ENCODE peak calls at places on chromosome 1, in six cellular contexts. One of them, this sample, is unnamed.

GRCh38 chr1:79662596-79662995 is 656.1 kb upstream of the ADGRL4 start:
- DNase-seq in uterus: no peak
- DNase-seq in tibial nerve: no peak
- DNase-seq in tibial artery: no peak
- DNase-seq in A549: no peak
- DNase-seq in sigmoid colon: no peak
- DNase-seq in this sample: no peak

GRCh38 chr1:84192681-84193080 is 48.6 kb downstream of the PRKACB start:
- DNase-seq in tibial artery: no peak
- DNase-seq in sigmoid colon: no peak
- DNase-seq in A549: no peak
- DNase-seq in tibial nerve: no peak
- DNase-seq in uterus: no peak
- DNase-seq in this sample: no peak

GRCh38 chr1:31934706-31935629 is 3.2 kb downstream of the PTP4A2 start:
- DNase-seq in A549: peak; percentile 40
- DNase-seq in tibial artery: no peak
- DNase-seq in sigmoid colon: no peak
- DNase-seq in tibial nerve: no peak
- DNase-seq in uterus: no peak
- DNase-seq in this sample: no peak

GRCh38 chr1:173057984-173058383 is 7.2 kb upstream of the TNFSF18 start:
- DNase-seq in sigmoid colon: no peak
- DNase-seq in A549: no peak
- DNase-seq in uterus: no peak
- DNase-seq in tibial nerve: no peak
- DNase-seq in tibial artery: no peak
- DNase-seq in this sample: no peak

GRCh38 chr1:109925159-109925990 is 14.7 kb downstream of the CSF1 start:
- DNase-seq in tibial artery: no peak
- DNase-seq in sigmoid colon: no peak
- DNase-seq in uterus: peak; percentile 20
- DNase-seq in A549: no peak
- DNase-seq in tibial nerve: no peak
- DNase-seq in this sample: no peak

GRCh38 chr1:38579056-38579455 is 280.5 kb downstream of the RRAGC start:
- DNase-seq in tibial artery: no peak
- DNase-seq in tibial nerve: no peak
- DNase-seq in uterus: no peak
- DNase-seq in A549: no peak
- DNase-seq in sigmoid colon: peak; percentile 22
- DNase-seq in this sample: no peak

GRCh38 chr1:91201174-91201573 is 179.3 kb upstream of the ZNF644 start:
- DNase-seq in tibial nerve: no peak
- DNase-seq in uterus: no peak
- DNase-seq in A549: no peak
- DNase-seq in tibial artery: no peak
- DNase-seq in sigmoid colon: no peak
- DNase-seq in this sample: no peak

GRCh38 chr1:62437273-62437945 is 560 bp downstream of the USP1 start:
- DNase-seq in tibial artery: peak; percentile 77
- DNase-seq in sigmoid colon: peak; percentile 81
- DNase-seq in A549: no peak
- DNase-seq in tibial nerve: no peak
- DNase-seq in uterus: no peak
- DNase-seq in this sample: no peak

GRCh38 chr1:78370779-78371482 is 119.8 kb upstream of the PTGFR start:
- DNase-seq in A549: no peak
- DNase-seq in tibial artery: no peak
- DNase-seq in uterus: no peak
- DNase-seq in tibial nerve: no peak
- DNase-seq in sigmoid colon: no peak
- DNase-seq in this sample: no peak

GRCh38 chr1:201223852-201224670 is 33.4 kb downstream of the IGFN1 start:
- DNase-seq in A549: no peak
- DNase-seq in sigmoid colon: no peak
- DNase-seq in uterus: no peak
- DNase-seq in tibial nerve: no peak
- DNase-seq in tibial artery: no peak
- DNase-seq in this sample: peak; percentile 54

GRCh38 chr1:183655562-183656075 is 2.5 kb upstream of the APOBEC4 start:
- DNase-seq in tibial artery: peak; percentile 89
- DNase-seq in A549: peak; percentile 79
- DNase-seq in sigmoid colon: peak; percentile 91
- DNase-seq in tibial nerve: peak; percentile 97
- DNase-seq in uterus: peak; percentile 84
- DNase-seq in this sample: peak; percentile 89

GRCh38 chr1:40390857-40391256 is 17.3 kb downstream of the SMAP2 start:
- DNase-seq in tibial nerve: no peak
- DNase-seq in A549: no peak
- DNase-seq in sigmoid colon: no peak
- DNase-seq in uterus: no peak
- DNase-seq in tibial artery: no peak
- DNase-seq in this sample: no peak

GRCh38 chr1:40392206-40392605 is 18.7 kb downstream of the SMAP2 start:
- DNase-seq in uterus: no peak
- DNase-seq in tibial artery: no peak
- DNase-seq in A549: no peak
- DNase-seq in tibial nerve: no peak
- DNase-seq in sigmoid colon: no peak
- DNase-seq in this sample: no peak

GRCh38 chr1:40393173-40393572 is 19.6 kb downstream of the SMAP2 start:
- DNase-seq in tibial artery: no peak
- DNase-seq in sigmoid colon: no peak
- DNase-seq in uterus: no peak
- DNase-seq in tibial nerve: no peak
- DNase-seq in A549: no peak
- DNase-seq in this sample: no peak

GRCh38 chr1:40389871-40390560 is 16.5 kb downstream of the SMAP2 start:
- DNase-seq in A549: peak; percentile 7
- DNase-seq in sigmoid colon: peak; percentile 74
- DNase-seq in tibial nerve: peak; percentile 71
- DNase-seq in uterus: no peak
- DNase-seq in tibial artery: peak; percentile 76
- DNase-seq in this sample: no peak

DNA sequence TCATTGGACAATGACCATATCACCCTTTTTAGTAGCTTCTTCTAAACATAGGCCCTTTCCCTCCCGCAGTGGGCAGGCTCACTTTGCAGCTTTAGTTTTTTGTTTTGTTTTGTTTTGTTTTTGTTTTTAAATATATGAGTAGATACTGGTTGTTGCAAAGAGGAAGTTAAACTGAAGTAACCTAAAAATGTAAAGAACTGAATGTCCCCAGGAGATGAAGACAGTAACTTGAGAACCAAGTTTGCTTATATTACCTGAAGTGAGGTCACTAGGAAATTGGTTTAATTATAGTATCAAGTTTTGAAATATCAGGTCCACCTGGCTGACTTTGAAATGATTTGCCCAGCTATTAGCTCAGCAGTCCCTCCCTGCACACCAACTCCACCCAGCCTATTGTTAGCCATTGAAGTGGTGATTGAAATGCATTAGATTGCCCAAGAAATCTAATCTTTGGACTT is 18.2 kb downstream of the SMAP2 start:
- DNase-seq in uterus: no peak
- DNase-seq in tibial nerve: no peak
- DNase-seq in tibial artery: no peak
- DNase-seq in sigmoid colon: no peak
- DNase-seq in A549: no peak
- DNase-seq in this sample: no peak
- H3K4me3 ChIP-seq in uterus: no peak overlapping the region
- H3K4me3 ChIP-seq in tibial nerve: no peak overlapping the region
- H3K4me3 ChIP-seq in tibial artery: no peak overlapping the region
- H3K4me3 ChIP-seq in sigmoid colon: no peak overlapping the region
- H3K4me3 ChIP-seq in A549: no peak overlapping the region
- H3K4me3 ChIP-seq in this sample: no peak overlapping the region

GRCh38 chr1:93692001-93692400 is 10.4 kb upstream of the BCAR3 start:
- DNase-seq in A549: no peak
- DNase-seq in tibial nerve: no peak
- DNase-seq in tibial artery: no peak
- DNase-seq in uterus: no peak
- DNase-seq in sigmoid colon: peak; percentile 40
- DNase-seq in this sample: no peak

GRCh38 chr1:93690921-93691789 is 9.5 kb upstream of the BCAR3 start:
- DNase-seq in tibial nerve: no peak
- DNase-seq in uterus: no peak
- DNase-seq in A549: no peak
- DNase-seq in tibial artery: no peak
- DNase-seq in sigmoid colon: peak; percentile 46
- DNase-seq in this sample: no peak

GRCh38 chr1:93689521-93690223 is 8.0 kb upstream of the BCAR3 start:
- DNase-seq in uterus: no peak
- DNase-seq in tibial artery: no peak
- DNase-seq in sigmoid colon: no peak
- DNase-seq in tibial nerve: no peak
- DNase-seq in A549: no peak
- DNase-seq in this sample: no peak

GRCh38 chr1:93692451-93692861 is 10.8 kb upstream of the BCAR3 start:
- DNase-seq in sigmoid colon: no peak
- DNase-seq in uterus: no peak
- DNase-seq in tibial nerve: no peak
- DNase-seq in tibial artery: no peak
- DNase-seq in A549: peak; percentile 42
- DNase-seq in this sample: no peak

DNA sequence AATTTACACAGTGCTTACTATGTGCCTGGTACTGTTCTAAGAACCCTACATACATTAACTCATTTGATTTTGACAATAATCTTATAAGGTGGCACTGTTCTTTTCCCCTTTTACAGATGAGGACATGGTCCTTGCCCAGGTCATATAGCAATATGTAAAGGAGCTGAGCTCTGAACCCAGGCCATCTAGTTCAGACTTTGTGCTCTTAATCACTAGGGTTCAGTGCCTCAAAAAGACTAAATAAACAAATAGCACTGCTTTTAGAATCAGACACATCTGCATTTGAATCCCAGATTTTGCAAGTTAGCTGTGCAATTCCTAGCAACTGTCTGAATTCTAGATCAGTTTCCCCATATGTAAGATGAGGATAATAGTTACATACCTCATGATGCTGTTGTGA is 8.7 kb upstream of the BCAR3 start:
- DNase-seq in tibial artery: no peak
- DNase-seq in uterus: no peak
- DNase-seq in sigmoid colon: no peak
- DNase-seq in A549: no peak
- DNase-seq in tibial nerve: no peak
- DNase-seq in this sample: no peak
- H3K4me1 ChIP-seq in tibial artery: no peaks in the 10 kb centered on the region
- H3K4me1 ChIP-seq in uterus: no peaks in the 10 kb centered on the region
- H3K4me1 ChIP-seq in sigmoid colon: peaks cover 21% of the 10 kb centered on the region
- H3K4me1 ChIP-seq in A549: peaks cover 67% of the 10 kb centered on the region
- H3K4me1 ChIP-seq in tibial nerve: peaks cover 34% of the 10 kb centered on the region
- H3K4me1 ChIP-seq in this sample: no peaks in the 10 kb centered on the region

GRCh38 chr1:4048921-4049320 is 148.8 kb upstream of the C1orf174 start:
- DNase-seq in uterus: no peak
- DNase-seq in tibial nerve: no peak
- DNase-seq in sigmoid colon: no peak
- DNase-seq in A549: no peak
- DNase-seq in tibial artery: no peak
- DNase-seq in this sample: no peak
- H3K4me3 ChIP-seq in uterus: no peak overlapping the region
- H3K4me3 ChIP-seq in tibial nerve: no peak overlapping the region
- H3K4me3 ChIP-seq in sigmoid colon: no peak overlapping the region
- H3K4me3 ChIP-seq in A549: no peak overlapping the region
- H3K4me3 ChIP-seq in tibial artery: no peak overlapping the region
- H3K4me3 ChIP-seq in this sample: no peak overlapping the region

GRCh38 chr1:204091787-204092312 is 18.9 kb downstream of the SOX13 start:
- DNase-seq in uterus: no peak
- DNase-seq in tibial nerve: no peak
- DNase-seq in sigmoid colon: no peak
- DNase-seq in A549: no peak
- DNase-seq in tibial artery: no peak
- DNase-seq in this sample: no peak
- H3K4me1 ChIP-seq in uterus: peaks cover 54% of the 10 kb centered on the region
- H3K4me1 ChIP-seq in tibial nerve: peaks cover 95% of the 10 kb centered on the region
- H3K4me1 ChIP-seq in sigmoid colon: peaks cover 87% of the 10 kb centered on the region
- H3K4me1 ChIP-seq in A549: peaks cover 31% of the 10 kb centered on the region
- H3K4me1 ChIP-seq in tibial artery: peaks cover 9% of the 10 kb centered on the region
- H3K4me1 ChIP-seq in this sample: no peaks in the 10 kb centered on the region

DNA sequence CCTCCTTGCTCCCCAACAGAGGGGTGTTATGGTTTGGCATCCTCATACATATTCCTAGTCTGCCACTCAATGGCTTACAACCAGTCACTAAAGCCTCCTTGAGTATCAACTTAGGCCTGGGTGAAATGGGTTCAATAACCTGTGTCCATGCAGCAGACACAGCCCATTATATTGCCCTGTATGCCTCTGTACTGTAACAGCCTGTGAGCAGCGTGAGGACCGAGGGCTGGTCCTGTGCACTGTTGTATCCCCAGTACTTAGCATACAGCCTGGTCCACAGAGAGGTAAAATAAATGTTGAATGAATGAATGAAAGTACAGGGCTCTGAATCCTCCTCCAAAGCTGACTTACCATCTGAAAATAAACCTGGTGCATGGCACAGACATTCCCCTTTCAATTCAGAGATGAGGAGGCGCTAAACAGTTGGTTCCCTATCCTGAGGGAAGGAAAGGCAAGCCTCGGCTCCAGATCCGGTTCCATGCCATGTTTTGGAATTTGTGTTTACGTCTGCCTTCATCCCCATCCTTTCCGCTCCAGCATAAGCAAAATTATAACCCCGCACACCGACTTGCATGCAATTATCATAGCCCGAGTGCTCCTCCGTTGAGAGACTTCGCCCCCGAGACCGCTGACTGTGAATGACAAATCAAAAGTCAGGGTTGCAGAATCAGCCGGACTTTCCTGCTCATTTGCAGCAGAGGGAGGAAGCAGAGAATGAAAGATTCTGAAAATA is 45.0 kb upstream of the DNAJC6 start:
- DNase-seq in A549: peak; percentile 29
- DNase-seq in tibial artery: no peak
- DNase-seq in sigmoid colon: no peak
- DNase-seq in uterus: no peak
- DNase-seq in tibial nerve: peak; percentile 20
- DNase-seq in this sample: no peak
- H3K4me3 ChIP-seq in A549: peak overlapping the region; percentile 21
- H3K4me3 ChIP-seq in tibial artery: peak overlapping the region; percentile 61
- H3K4me3 ChIP-seq in sigmoid colon: peak overlapping the region; percentile 51
- H3K4me3 ChIP-seq in uterus: no peak overlapping the region
- H3K4me3 ChIP-seq in tibial nerve: peak overlapping the region; percentile 71
- H3K4me3 ChIP-seq in this sample: peak overlapping the region; percentile 9

DNA sequence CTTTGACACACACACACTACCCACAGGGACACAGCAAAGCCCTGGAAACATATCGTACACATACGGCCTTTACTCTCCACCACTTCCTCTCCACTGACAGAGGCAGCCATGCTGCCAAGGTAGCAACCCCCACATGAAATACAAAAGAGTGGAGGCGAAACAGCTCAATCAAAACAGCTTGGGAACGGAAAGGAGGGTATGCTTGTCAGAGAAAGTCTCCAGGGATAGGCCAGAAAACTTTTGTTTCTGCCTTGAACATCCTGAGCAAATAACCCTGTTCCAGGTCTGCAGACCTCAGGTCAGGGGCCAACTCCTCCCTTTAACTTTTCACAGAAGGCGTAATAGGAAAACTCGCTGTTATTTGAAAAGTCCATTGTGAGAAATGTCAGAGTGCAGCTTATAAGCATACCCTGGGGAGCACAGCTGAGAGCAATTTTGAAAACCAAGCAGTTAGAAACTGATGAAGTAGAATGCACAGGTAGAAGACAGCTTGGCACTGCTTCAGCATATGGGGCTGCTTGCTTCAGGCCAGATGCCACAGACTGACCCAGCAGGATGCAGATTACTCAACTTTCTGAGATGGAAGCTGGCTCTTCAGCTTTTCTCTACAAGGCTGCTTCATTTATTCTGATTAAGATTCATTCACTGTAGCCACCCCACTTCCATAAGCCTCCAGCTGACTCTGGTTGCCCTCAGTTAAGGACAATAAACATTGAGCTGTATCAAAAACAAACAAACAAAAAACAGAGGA is 18.0 kb downstream of the KIAA0319L start:
- DNase-seq in sigmoid colon: no peak
- DNase-seq in tibial nerve: no peak
- DNase-seq in uterus: no peak
- DNase-seq in tibial artery: no peak
- DNase-seq in A549: no peak
- DNase-seq in this sample: no peak
- H3K4me1 ChIP-seq in sigmoid colon: peaks cover 30% of the 10 kb centered on the region
- H3K4me1 ChIP-seq in tibial nerve: peaks cover 84% of the 10 kb centered on the region
- H3K4me1 ChIP-seq in uterus: peaks cover 5% of the 10 kb centered on the region
- H3K4me1 ChIP-seq in tibial artery: no peaks in the 10 kb centered on the region
- H3K4me1 ChIP-seq in A549: no peaks in the 10 kb centered on the region
- H3K4me1 ChIP-seq in this sample: peaks cover 62% of the 10 kb centered on the region

This sample was measured in right atrium auricular region.